ENCODE peak calls at places on chromosomes 12 and 14, in six cellular contexts. D is progenitor cell of endocrine pancreas; G is Right ventricle myocardium superior; C is HT1080; K is ELF-1; I is stimulated activated CD4-positive, alpha-beta T cell treated with anti-CD3 and anti-CD28 coated beads, TNF-alpha, amount 100 ng/mL, for 1 hour. F is an unnamed sample.

GRCh38 chr14:69059658-69060648 is 80.9 kb upstream of the ACTN1 start:
- DNase-seq in I (no peak), K (peak), G (no peak), D (no peak), C (peak), F (no peak)

GRCh38 chr12:62632521-62632920 is 165.9 kb downstream of the MON2 start:
- DNase-seq in G (peak), C (no peak), I (no peak), D (peak), K (peak), F (peak)

GRCh38 chr12:53325539-53326061 is 4.2 kb upstream of the AAAS start:
- DNase-seq in I (no peak), D (no peak), K (peak), C (no peak), G (peak), F (peak)

GRCh38 chr12:103627189-103627855 is 40.2 kb downstream of the STAB2 start:
- DNase-seq in C (no peak), I (no peak), D (no peak), K (no peak), G (peak), F (no peak)

GRCh38 chr14:101470266-101470665 is 91.0 kb upstream of the DIO3 start:
- DNase-seq in I (no peak), D (no peak), G (no peak), K (no peak), C (no peak), F (no peak)

GRCh38 chr12:1533205-1533601 is 61.2 kb downstream of the FBXL14 start:
- DNase-seq in K (no peak), G (no peak), I (no peak), C (no peak), D (no peak), F (no peak)

GRCh38 chr14:97442363-97442762 is 645.2 kb downstream of the VRK1 start:
- DNase-seq in I (no peak), G (no peak), D (no peak), C (no peak), K (no peak), F (no peak)

GRCh38 chr12:104357431-104357952 is 54.0 kb downstream of the EID3 start:
- DNase-seq in C (no peak), K (no peak), G (no peak), I (no peak), D (no peak), F (no peak)

GRCh38 chr12:12726543-12727093 is 9.4 kb downstream of the CDKN1B start:
- DNase-seq in G (no peak), C (peak), K (no peak), D (no peak), I (no peak), F (no peak)

GRCh38 chr12:102120886-102121285 is 903 bp downstream of the PARPBP start:
- DNase-seq in G (no peak), I (no peak), D (no peak), C (peak), K (peak), F (peak)

GRCh38 chr14:56206576-56206975 is 88.4 kb downstream of the PELI2 start:
- DNase-seq in G (no peak), D (no peak), I (no peak), K (no peak), C (no peak), F (no peak)

GRCh38 chr12:52271157-52271556 is 3.3 kb upstream of the KRT86 start:
- DNase-seq in I (no peak), C (no peak), D (no peak), K (no peak), G (no peak), F (no peak)

GRCh38 chr12:104285740-104286537 is 17.6 kb upstream of the EID3 start:
- DNase-seq in D (no peak), C (no peak), G (no peak), I (no peak), K (no peak), F (no peak)

GRCh38 chr14:35883677-35884293 is 57.6 kb downstream of the BRMS1L start:
- DNase-seq in K (peak), D (no peak), G (no peak), C (no peak), I (no peak), F (peak)

GRCh38 chr14:98606816-98607215 is 665.2 kb downstream of the BCL11B start:
- DNase-seq in D (no peak), I (no peak), K (no peak), G (no peak), C (no peak), F (no peak)

GRCh38 chr14:93998871-93999403 is 1.8 kb downstream of the CCDC197 start:
- DNase-seq in G (no peak), D (no peak), I (no peak), K (no peak), C (no peak), F (no peak)

GRCh38 chr12:102479099-102479887 is 1.1 kb downstream of the IGF1 start:
- DNase-seq in D (no peak), G (no peak), I (no peak), K (peak), C (no peak), F (no peak)

GRCh38 chr14:65211341-65211987 is 109.1 kb upstream of the MAX start:
- DNase-seq in K (no peak), C (peak), D (no peak), G (no peak), I (no peak), F (no peak)

GRCh38 chr14:22159968-22160367 is 429.1 kb downstream of the DAD1 start:
- DNase-seq in K (no peak), G (no peak), D (no peak), I (no peak), C (no peak), F (no peak)

GRCh38 chr14:52551696-52552062 is 626 bp downstream of the TXNDC16 start:
- DNase-seq in C (peak), I (no peak), G (no peak), K (no peak), D (no peak), F (no peak)

F was measured in H7.